ENCODE peak calls at places on chromosomes 12 and 14, in nine cellular contexts. X is globus pallidus; H is stimulated activated CD8-positive, alpha-beta memory T cell treated with anti-CD3 and anti-CD28 coated beads, Interleukin-15, amount 100 ng/mL, for 48 hours; Z is natural killer cell treated with Interleukin-12 subunit alpha and Interleukin-12 subunit beta and Interleukin-15 and Interleukin-18, amount 100 ng/mL, for 72 hours; L is PC-3; I is CD4-positive, alpha-beta T cell; R is non-pigmented ciliary epithelial cell; C is GM06990; P is fibroblast of the conjunctiva. D is an unnamed sample.
A peak's percentile ranks its signal among the peaks of the same experiment; 100 is the strongest.

GRCh38 chr12:93019911-93020224 is 90.8 kb upstream of the EEA1 start:
- DNase-seq in H (no peak), X (no peak), I (no peak), C (no peak), Z (no peak), L (no peak), P (no peak), R (no peak), D (no peak)

GRCh38 chr12:27573972-27574371 is 50.0 kb downstream of the PPFIBP1 start:
- DNase-seq in C (no peak), H (no peak), I (no peak), L (peak; percentile 99), X (no peak), R (peak; percentile 94), Z (no peak), P (peak; percentile 53), D (no peak)

GRCh38 chr12:129788506-129788905 is 115.3 kb downstream of the TMEM132D start:
- DNase-seq in X (no peak), P (peak; percentile 53), H (no peak), I (no peak), L (peak; percentile 63), R (peak; percentile 14), Z (no peak), C (no peak), D (no peak)

GRCh38 chr12:2294651-2295475 is 242.1 kb downstream of the CACNA1C start:
- DNase-seq in Z (no peak), I (no peak), H (no peak), P (no peak), L (no peak), R (no peak), C (no peak), X (no peak), D (no peak)

GRCh38 chr12:79420146-79420618 is 270.6 kb downstream of the PAWR start:
- DNase-seq in X (no peak), Z (no peak), H (no peak), P (peak; percentile 72), L (peak; percentile 95), C (no peak), I (no peak), R (peak; percentile 93), D (no peak)

GRCh38 chr12:2177003-2177402 is 124.2 kb downstream of the CACNA1C start:
- DNase-seq in I (no peak), X (no peak), H (no peak), Z (no peak), L (no peak), P (no peak), C (no peak), R (no peak), D (no peak)

GRCh38 chr14:101891471-101891870 is 72.9 kb upstream of the DYNC1H1 start:
- DNase-seq in C (no peak), R (no peak), X (no peak), I (no peak), H (no peak), L (no peak), P (no peak), Z (no peak), D (no peak)

GRCh38 chr12:46660276-46660675 is 165.5 kb downstream of the SLC38A4 start:
- DNase-seq in Z (no peak), C (no peak), X (no peak), L (no peak), I (no peak), P (peak; percentile 29), H (no peak), R (no peak), D (no peak)

GRCh38 chr14:58138065-58138718 is 13.8 kb downstream of the ARMH4 start:
- DNase-seq in C (no peak), H (no peak), X (no peak), I (no peak), P (no peak), L (no peak), R (no peak), Z (no peak), D (no peak)

GRCh38 chr12:22543246-22544037 is 900 bp downstream of the C2CD5 start:
- DNase-seq in I (peak; percentile 26), Z (no peak), C (peak; percentile 76), R (no peak), L (peak; percentile 12), X (peak; percentile 56), H (peak; percentile 21), P (no peak), D (peak; percentile 49)

GRCh38 chr14:64728106-64728505 is 23.9 kb downstream of the PLEKHG3 start:
- DNase-seq in R (no peak), X (no peak), C (no peak), H (no peak), L (no peak), P (no peak), Z (peak; percentile 45), I (no peak), D (no peak)

GRCh38 chr14:61456720-61457119 is 135.3 kb downstream of the PRKCH start:
- DNase-seq in X (peak; percentile 73), L (peak; percentile 95), I (peak; percentile 81), P (peak; percentile 47), C (no peak), Z (peak; percentile 87), R (no peak), H (peak; percentile 66), D (peak; percentile 55)

GRCh38 chr14:70707138-70708038 is 65.7 kb downstream of the TTC9 start:
- DNase-seq in X (no peak), R (peak; percentile 69), Z (no peak), P (no peak), H (peak; percentile 23), L (peak; percentile 88), C (peak; percentile 57), I (no peak), D (no peak)

GRCh38 chr14:104132981-104133380 is 5.4 kb upstream of the KIF26A start:
- DNase-seq in P (no peak), X (no peak), R (no peak), C (no peak), L (no peak), I (no peak), H (no peak), Z (peak; percentile 35), D (no peak)

GRCh38 chr14:56339855-56340701 is 221.9 kb downstream of the PELI2 start:
- DNase-seq in P (peak; percentile 87), I (peak; percentile 42), Z (no peak), L (peak; percentile 89), C (no peak), X (peak; percentile 86), H (peak; percentile 27), R (peak; percentile 81), D (peak; percentile 20)

GRCh38 chr14:101128478-101129450 is 225.2 kb upstream of the RTL1 start:
- DNase-seq in L (no peak), Z (no peak), H (no peak), I (no peak), R (no peak), P (no peak), X (no peak), C (no peak), D (no peak)

GRCh38 chr12:99455350-99456037 is 192.1 kb upstream of the GARIN6 start:
- DNase-seq in H (no peak), X (no peak), P (no peak), L (peak; percentile 88), C (no peak), Z (no peak), I (no peak), R (peak; percentile 72), D (no peak)

GRCh38 chr14:51210594-51210993 is 29.5 kb upstream of the TMX1 start:
- DNase-seq in H (no peak), P (no peak), L (no peak), C (no peak), X (no peak), R (no peak), I (no peak), Z (no peak), D (no peak)

GRCh38 chr14:52268191-52269061 is 928 bp downstream of the PTGDR start:
- DNase-seq in P (no peak), C (peak; percentile 25), I (no peak), Z (peak; percentile 68), L (no peak), X (no peak), H (no peak), R (no peak), D (no peak)

GRCh38 chr12:75666980-75667359 is 155.6 kb upstream of the KRR1 start:
- DNase-seq in C (no peak), H (no peak), P (no peak), L (no peak), I (no peak), X (no peak), R (peak; percentile 62), Z (no peak), D (no peak)

GRCh38 chr14:102571043-102571442 is 21.4 kb upstream of the RCOR1 start:
- DNase-seq in Z (peak; percentile 44), H (no peak), L (no peak), X (no peak), P (no peak), I (no peak), C (no peak), R (no peak), D (no peak)

GRCh38 chr12:10242539-10242938 is 29.9 kb downstream of the GABARAPL1 start:
- DNase-seq in X (no peak), R (no peak), H (no peak), P (no peak), Z (no peak), I (no peak), L (no peak), C (peak; percentile 17), D (no peak)

GRCh38 chr12:112929715-112930114 is 8.6 kb upstream of the OAS3 start:
- DNase-seq in H (no peak), L (no peak), Z (no peak), I (no peak), X (no peak), P (no peak), C (no peak), R (no peak), D (no peak)

GRCh38 chr14:61280526-61281185 is 482 bp downstream of the TMEM30B start:
- DNase-seq in H (peak; percentile 56), R (no peak), P (no peak), X (no peak), C (peak; percentile 61), I (peak; percentile 81), L (peak; percentile 84), Z (peak; percentile 83), D (peak; percentile 39)

GRCh38 chr12:121668750-121669524 is 517 bp downstream of the MORN3 start:
- DNase-seq in H (no peak), I (peak; percentile 57), C (no peak), L (peak; percentile 61), Z (no peak), X (no peak), R (no peak), P (no peak), D (peak; percentile 38)

GRCh38 chr12:111578276-111578970 is 20.7 kb downstream of the ATXN2 start:
- DNase-seq in L (peak; percentile 84), P (no peak), Z (no peak), H (no peak), C (peak; percentile 18), R (peak; percentile 77), X (no peak), I (no peak), D (no peak)

GRCh38 chr12:61916856-61917255 is 343.3 kb upstream of the USP15 start:
- DNase-seq in L (no peak), R (no peak), H (no peak), P (no peak), I (no peak), Z (no peak), X (no peak), C (no peak), D (no peak)

GRCh38 chr12:108358580-108358965 is 19.5 kb upstream of the CMKLR1 start:
- DNase-seq in X (no peak), L (no peak), H (no peak), Z (no peak), C (no peak), R (no peak), I (no peak), P (no peak), D (no peak)

GRCh38 chr14:50001146-50001998 is 108.5 kb downstream of the ARF6 start:
- DNase-seq in I (peak; percentile 54), Z (peak; percentile 77), L (peak; percentile 93), P (no peak), H (peak; percentile 64), X (no peak), C (peak; percentile 78), R (no peak), D (peak; percentile 47)

GRCh38 chr12:12392428-12392827 is 35.5 kb downstream of the BORCS5 start:
- DNase-seq in X (no peak), I (no peak), R (no peak), L (no peak), C (no peak), Z (no peak), H (no peak), P (no peak), D (no peak)